ENCODE peak calls at places on chromosomes 1 and 21, in four cellular contexts. P, M, I and T are unnamed samples.
A peak's percentile ranks its signal among the peaks of the same experiment; 100 is the strongest.

GRCh38 chr1:54409156-54410142 is 3.3 kb upstream of the SSBP3 start:
- DNase-seq in P (no peak), M (peak; percentile 67), I (no peak), T (no peak)

GRCh38 chr1:215529111-215529510 is 38.0 kb upstream of the KCTD3 start:
- DNase-seq in P (no peak), M (no peak), I (no peak), T (no peak)

GRCh38 chr1:72620453-72620852 is 338.1 kb upstream of the NEGR1 start:
- DNase-seq in P (no peak), M (no peak), I (no peak), T (no peak)

GRCh38 chr1:67489643-67490042 is 59.4 kb upstream of the SERBP1 start:
- DNase-seq in P (no peak), M (no peak), I (peak; percentile 47), T (no peak)

GRCh38 chr1:206809504-206810084 is 37.3 kb upstream of the IL10 start:
- DNase-seq in P (no peak), M (no peak), I (peak; percentile 37), T (no peak)

GRCh38 chr21:44050276-44050675 is 38.2 kb downstream of the TRAPPC10 start:
- DNase-seq in P (no peak), M (no peak), I (no peak), T (no peak)

GRCh38 chr1:35172022-35172421 is 20.9 kb downstream of the SFPQ start:
- DNase-seq in P (no peak), M (no peak), I (no peak), T (no peak)

GRCh38 chr1:61198554-61198953 is 116.2 kb downstream of the NFIA start:
- DNase-seq in P (no peak), M (no peak), I (no peak), T (no peak)

GRCh38 chr1:197355248-197355995 is 87.4 kb downstream of the CRB1 start:
- DNase-seq in P (no peak), M (peak; percentile 40), I (no peak), T (no peak)

GRCh38 chr1:211643324-211644212 is 31.9 kb downstream of the NEK2 start:
- DNase-seq in P (peak; percentile 90), M (peak; percentile 83), I (no peak), T (no peak)

GRCh38 chr1:44346184-44346583 is 8.9 kb downstream of the ERI3 start:
- DNase-seq in P (no peak), M (no peak), I (no peak), T (no peak)

GRCh38 chr1:93597697-93598096 is 83.9 kb downstream of the BCAR3 start:
- DNase-seq in P (no peak), M (no peak), I (no peak), T (no peak)

GRCh38 chr1:104953555-104953954 is 1203.9 kb downstream of the AMY1C start:
- DNase-seq in P (no peak), M (no peak), I (no peak), T (no peak)

GRCh38 chr21:35511298-35512162 is 462.4 kb upstream of the RUNX1 start:
- DNase-seq in P (no peak), M (no peak), I (no peak), T (no peak)

GRCh38 chr1:217135987-217136894 is 413.0 kb upstream of the ESRRG start:
- DNase-seq in P (no peak), M (no peak), I (peak; percentile 58), T (no peak)

GRCh38 chr1:107966550-107966949 is 1.6 kb upstream of the VAV3 start:
- DNase-seq in P (no peak), M (no peak), I (no peak), T (no peak)

GRCh38 chr1:107964397-107965111 is 426 bp downstream of the VAV3 start:
- DNase-seq in P (no peak), M (peak; percentile 55), I (peak; percentile 81), T (no peak)

GRCh38 chr1:107963601-107964396 is 1.2 kb downstream of the VAV3 start:
- DNase-seq in P (peak; percentile 65), M (peak; percentile 50), I (peak; percentile 64), T (no peak)

GRCh38 chr1:107963009-107963408 is 2.0 kb downstream of the VAV3 start:
- DNase-seq in P (no peak), M (no peak), I (no peak), T (no peak)

DNA sequence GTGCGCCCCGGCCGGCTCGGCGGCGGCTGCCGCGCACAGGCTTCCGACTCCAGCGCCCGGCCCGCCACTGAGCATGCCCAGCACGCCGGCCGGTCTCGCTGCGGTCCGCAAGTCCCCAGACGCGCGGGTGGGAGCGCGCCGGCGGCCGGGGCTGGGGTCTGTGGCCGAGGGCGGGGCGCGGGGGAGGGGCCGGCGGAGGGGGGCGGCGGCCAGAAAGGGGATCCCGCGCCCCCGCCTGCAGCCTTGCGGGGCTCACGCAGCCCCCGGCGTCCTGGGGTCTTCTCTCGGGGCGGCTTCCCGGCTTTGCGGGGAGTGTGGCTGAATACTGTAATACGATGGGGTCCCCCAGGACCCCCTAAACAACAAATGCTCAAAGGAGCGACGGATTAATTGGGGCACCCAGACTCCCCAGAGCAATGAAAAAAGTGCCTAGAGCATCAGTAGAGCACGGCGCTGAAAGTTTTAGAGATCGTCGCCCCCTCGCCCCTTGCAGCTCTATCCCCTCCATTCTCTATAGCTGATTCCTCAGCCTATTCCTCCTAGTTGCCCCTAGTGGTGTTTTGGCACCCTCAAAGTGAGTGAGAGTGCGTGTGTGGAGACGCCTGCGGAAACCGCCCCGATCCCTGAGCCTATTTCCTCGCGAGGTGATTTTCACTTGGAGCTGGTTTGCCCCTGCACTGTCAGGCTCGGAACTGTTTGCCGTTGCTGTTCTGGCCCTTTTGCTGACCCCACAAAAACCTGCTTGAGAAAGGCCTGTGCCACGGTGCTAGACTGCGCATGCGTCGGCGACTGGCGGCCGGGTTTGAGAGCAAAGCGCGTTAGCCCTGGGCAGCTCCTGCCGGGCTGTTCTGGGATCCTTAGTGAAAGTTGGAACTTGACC is at the start of gene VAV3:
- DNase-seq in P (peak; percentile 76), M (peak; percentile 80), I (peak; percentile 90), T (peak; percentile 35)
- TF ChIP-seq CTCF in P (no peak), M (no peak), I (peak; percentile 31), T (peak; percentile 27)

GRCh38 chr1:225813250-225813964 is 3.5 kb downstream of the EPHX1 start:
- DNase-seq in P (no peak), M (peak; percentile 71), I (peak; percentile 34), T (no peak)
- H3K4me3 ChIP-seq in P (peak overlapping the region; percentile 7), M (no peak overlapping the region), I (no peak overlapping the region), T (no peak overlapping the region)

DNA sequence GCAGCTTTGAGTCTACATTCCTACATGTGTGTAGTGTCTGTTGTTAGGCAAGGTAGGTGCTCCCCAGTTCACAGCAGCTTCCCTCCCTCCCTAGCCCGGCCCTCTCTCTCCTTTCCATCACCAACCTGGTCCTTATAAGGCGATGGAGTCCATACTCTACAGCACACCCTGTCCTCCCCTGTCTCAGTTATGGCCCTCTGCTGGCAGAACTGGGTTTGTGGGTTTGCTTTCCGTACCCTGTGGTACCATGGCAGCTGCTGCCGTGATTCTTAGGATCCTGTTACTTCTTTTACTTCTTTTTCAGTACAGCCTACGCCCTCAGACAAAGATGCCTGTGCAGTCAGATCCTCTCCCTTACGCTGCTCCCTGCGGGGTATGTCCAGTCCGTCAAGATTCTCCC is 31.7 kb downstream of the AK5 start:
- DNase-seq in P (no peak), M (no peak), I (peak; percentile 80), T (no peak)
- TF ChIP-seq CTCF in P (no peak), M (no peak), I (peak; percentile 67), T (peak; percentile 38)

GRCh38 chr1:169699769-169700168 is 11.7 kb downstream of the SELL start:
- DNase-seq in P (no peak), M (no peak), I (no peak), T (no peak)

GRCh38 chr1:169707917-169708604 is 3.4 kb downstream of the SELL start:
- DNase-seq in P (no peak), M (no peak), I (no peak), T (no peak)

GRCh38 chr1:169701261-169701802 is 10.1 kb downstream of the SELL start:
- DNase-seq in P (no peak), M (no peak), I (no peak), T (no peak)

GRCh38 chr1:169708633-169709032 is 2.8 kb downstream of the SELL start:
- DNase-seq in P (no peak), M (no peak), I (no peak), T (no peak)

GRCh38 chr1:169704797-169705196 is 6.6 kb downstream of the SELL start:
- DNase-seq in P (no peak), M (no peak), I (no peak), T (no peak)
- H3K4me3 ChIP-seq in P (no peak overlapping the region), M (no peak overlapping the region), I (no peak overlapping the region), T (no peak overlapping the region)